ENCODE peak calls at places on chromosomes 1 and 21, in four cellular contexts. K is OCI-LY7, S is adrenal gland, G is fibroblast of lung. M is an unnamed sample. For H3K4me1, the result is how much of the 10 kb centered on the place peaks cover.

GRCh38 chr1:180940445-180940844 is 27.7 kb downstream of the KIAA1614 start:
- DNase-seq in K (no peak), S (no peak), G (no peak), M (no peak)

GRCh38 chr1:63773496-63773814 is 362 bp upstream of the ROR1 start:
- DNase-seq in K (no peak), S (no peak), G (no peak), M (no peak)

GRCh38 chr1:245016700-245017099 is 138.1 kb upstream of the KIF26B start:
- DNase-seq in K (no peak), S (no peak), G (no peak), M (peak)

GRCh38 chr21:25809013-25809412 is 74.2 kb downstream of the GABPA start:
- DNase-seq in K (no peak), S (no peak), G (no peak), M (no peak)

GRCh38 chr1:6273380-6273891 is 12.5 kb upstream of the GPR153 start:
- DNase-seq in K (no peak), S (no peak), G (peak), M (no peak)

GRCh38 chr1:163267962-163268361 is 53.8 kb upstream of the NUF2 start:
- DNase-seq in K (no peak), S (no peak), G (peak), M (no peak)

GRCh38 chr1:153352523-153352922 is 3.9 kb upstream of the PGLYRP4 start:
- DNase-seq in K (peak), S (peak), G (peak), M (peak)

GRCh38 chr1:226975909-226976670 is 36.0 kb downstream of the COQ8A start:
- DNase-seq in K (no peak), S (peak), G (no peak), M (no peak)

GRCh38 chr1:40032240-40032891 is 8.2 kb upstream of the CAP1 start:
- DNase-seq in K (peak), S (no peak), G (peak), M (peak)

GRCh38 chr1:113804421-113805255 is 7.6 kb downstream of the RSBN1 start:
- DNase-seq in K (no peak), S (no peak), G (peak), M (no peak)

GRCh38 chr1:23114424-23115079 is 54.1 kb downstream of the LUZP1 start:
- DNase-seq in K (no peak), S (no peak), G (peak), M (no peak)

GRCh38 chr1:246308533-246309075 is 198.5 kb downstream of the SMYD3 start:
- DNase-seq in K (no peak), S (no peak), G (no peak), M (no peak)

GRCh38 chr1:39866767-39867166 is 16.5 kb downstream of the TRIT1 start:
- DNase-seq in K (no peak), S (no peak), G (peak), M (no peak)

GRCh38 chr1:239786464-239786863 is 305.2 kb upstream of the FMN2 start:
- DNase-seq in K (no peak), S (no peak), G (no peak), M (no peak)

GRCh38 chr1:42334240-42335049 is 590 bp downstream of the FOXJ3 start:
- DNase-seq in K (peak), S (peak), G (peak), M (peak)

DNA sequence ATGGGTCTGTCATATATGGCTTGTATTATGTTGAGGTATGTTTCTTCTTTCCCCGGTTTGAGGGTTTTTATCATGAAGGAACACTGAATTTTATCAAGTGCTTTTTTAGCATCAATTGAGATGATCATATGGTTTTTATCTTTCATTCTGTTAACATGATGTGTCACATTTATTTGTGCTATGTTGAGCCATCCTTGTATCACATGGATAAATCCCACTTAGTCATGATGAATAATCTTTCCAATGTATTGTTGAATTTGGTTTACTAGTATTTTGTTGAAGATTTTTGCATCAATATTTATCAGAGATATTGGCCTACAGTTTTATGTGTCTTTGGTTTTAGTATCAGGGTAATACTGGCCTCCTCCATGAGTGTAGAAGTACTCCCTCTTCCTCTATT is 61.7 kb downstream of the GPR137B start:
- DNase-seq in K (no peak), S (no peak), G (no peak), M (no peak)
- H3K27ac ChIP-seq in K (no peak), S (no peak), G (no peak), M (no peak)

GRCh38 chr1:9440763-9441194 is 98.5 kb upstream of the SLC25A33 start:
- DNase-seq in K (no peak), S (no peak), G (no peak), M (peak)
- H3K4me1 ChIP-seq in K (under half), S (under half), G (under half), M (under half)

DNA sequence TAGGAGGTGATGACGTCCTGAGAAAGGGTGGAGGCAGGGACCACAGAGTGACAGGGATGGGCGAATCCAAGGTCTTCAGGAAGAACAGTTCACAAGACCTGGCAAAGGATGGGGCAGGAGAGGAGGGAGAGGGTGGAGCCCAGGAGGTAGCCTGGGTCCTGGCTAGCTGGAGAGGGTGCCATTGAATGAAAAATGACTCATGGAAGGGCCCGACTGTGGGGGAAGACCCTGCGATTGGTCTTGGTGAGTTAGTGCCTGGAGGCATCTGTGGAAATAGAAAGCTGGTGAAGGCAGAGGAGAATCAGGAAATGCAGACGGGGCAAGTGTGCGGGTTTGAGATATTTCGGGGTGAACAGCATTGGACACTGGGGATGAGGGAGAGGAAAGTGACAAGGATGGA is 60.3 kb upstream of the SLC45A1 start:
- DNase-seq in K (no peak), S (no peak), G (no peak), M (no peak)
- H3K27ac ChIP-seq in K (no peak), S (no peak), G (no peak), M (peak)

DNA sequence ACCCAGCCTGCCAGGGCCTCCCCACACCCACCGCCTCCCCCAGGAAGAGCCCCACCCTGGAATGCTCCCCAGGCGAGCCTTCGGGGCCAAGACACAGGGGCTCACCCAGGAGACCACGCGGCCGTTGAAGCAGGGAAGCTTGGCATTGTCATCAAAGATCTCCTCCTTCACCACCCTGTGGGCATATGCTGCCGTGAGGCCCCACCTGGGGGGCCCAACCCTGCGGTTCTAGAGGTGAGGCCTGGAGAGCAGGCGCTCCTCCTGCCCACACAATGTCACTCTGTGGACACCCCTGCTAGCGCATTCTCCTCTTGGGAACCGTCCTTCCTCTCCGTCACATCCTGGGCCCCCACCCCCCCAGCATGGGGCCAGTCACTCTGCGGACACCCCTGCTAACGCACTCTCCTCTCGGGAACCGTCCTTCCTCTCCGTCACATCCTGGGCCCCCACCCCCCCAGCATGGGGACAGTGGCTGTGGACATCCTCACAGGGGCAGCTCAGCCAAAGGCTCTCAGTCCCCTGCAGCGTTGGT is 6.6 kb downstream of the DVL1 start:
- DNase-seq in K (no peak), S (no peak), G (no peak), M (no peak)
- H3K4me1 ChIP-seq in K (under half), S (under half), G (under half), M (under half)

DNA sequence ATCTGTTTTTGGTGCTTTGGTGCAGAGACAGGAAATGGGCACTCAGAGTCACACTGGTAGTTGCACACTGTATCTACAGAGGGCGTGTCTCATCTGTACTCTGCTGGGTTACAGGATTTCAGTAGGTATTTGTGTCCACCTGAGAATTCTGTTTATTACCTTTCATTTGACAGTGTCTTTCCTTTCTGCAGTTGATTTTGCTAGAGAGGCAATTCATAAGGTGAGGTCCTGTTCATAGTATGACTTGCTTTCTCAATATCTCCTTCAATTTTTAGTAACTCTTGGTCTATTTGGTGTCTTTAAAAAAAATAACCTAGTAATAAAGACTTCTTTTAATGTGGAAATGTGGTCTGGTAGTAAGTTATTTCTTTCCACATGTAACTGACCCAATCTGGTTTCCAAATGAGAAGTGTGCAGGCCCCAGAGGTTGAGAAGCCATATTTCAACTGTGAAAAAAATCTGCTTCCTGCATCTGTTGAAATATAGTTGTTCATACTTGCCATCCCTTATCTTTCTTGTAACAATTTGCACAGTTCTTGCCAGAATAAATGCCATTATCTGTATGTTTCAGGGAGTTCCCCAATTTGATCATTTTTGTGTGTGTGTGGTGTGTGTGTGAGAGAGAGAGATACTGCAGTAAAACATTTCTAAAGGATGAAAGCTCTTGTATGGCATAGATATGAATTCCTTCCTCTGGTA is 78.5 kb upstream of the DNAJC6 start:
- DNase-seq in K (no peak), S (no peak), G (no peak), M (no peak)
- H3K27ac ChIP-seq in K (no peak), S (no peak), G (no peak), M (no peak)

DNA sequence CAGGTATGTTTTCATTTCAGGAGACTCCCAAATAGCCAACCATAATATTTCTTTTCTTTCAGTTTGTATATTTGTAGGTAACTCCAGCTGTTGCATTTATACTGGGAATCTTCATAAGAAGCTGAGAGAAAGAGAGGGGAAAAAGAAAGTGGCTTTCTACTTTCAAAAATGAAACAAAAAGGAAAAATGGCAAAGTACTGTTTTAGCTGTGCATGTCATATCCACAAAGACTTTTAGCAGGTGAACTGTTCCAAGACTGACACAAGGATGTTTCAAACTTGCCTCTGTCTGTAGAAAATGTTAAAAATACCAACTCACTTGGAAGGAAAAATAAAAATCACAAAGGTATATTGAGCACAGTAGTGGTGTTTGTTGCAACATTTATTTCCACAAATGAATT is 41.9 kb upstream of the CACYBP start:
- DNase-seq in K (no peak), S (no peak), G (no peak), M (no peak)
- H3K4me1 ChIP-seq in K (half or more), S (under half), G (under half), M (under half)

GRCh38 chr1:204705888-204706837 is 20.6 kb upstream of the LRRN2 start:
- DNase-seq in K (no peak), S (no peak), G (no peak), M (no peak)
- H3K27ac ChIP-seq in K (no peak), S (no peak), G (no peak), M (no peak)

M was measured in thyroid gland.